ENCODE peak calls at places on chromosomes 13 and 19, in eight cellular contexts. One of them, this sample, is unnamed.

GRCh38 chr13:23671367-23671766 is 101.2 kb downstream of the TNFRSF19 start:
- DNase-seq in uterus: no peak
- DNase-seq in breast epithelium: no peak
- DNase-seq in suprapubic skin: no peak
- DNase-seq in A549: no peak
- DNase-seq in right lobe of liver: no peak
- DNase-seq in Peyer's patch: no peak
- DNase-seq in transverse colon: no peak
- DNase-seq in this sample: no peak

GRCh38 chr13:111876506-111876905 is 190.4 kb upstream of the SOX1 start:
- DNase-seq in uterus: no peak
- DNase-seq in breast epithelium: no peak
- DNase-seq in suprapubic skin: no peak
- DNase-seq in A549: no peak
- DNase-seq in right lobe of liver: no peak
- DNase-seq in Peyer's patch: no peak
- DNase-seq in transverse colon: no peak
- DNase-seq in this sample: no peak

GRCh38 chr19:19820774-19821315 is 705 bp downstream of the ZNF506 start:
- DNase-seq in uterus: no peak
- DNase-seq in breast epithelium: no peak
- DNase-seq in suprapubic skin: no peak
- DNase-seq in A549: no peak
- DNase-seq in right lobe of liver: no peak
- DNase-seq in Peyer's patch: no peak
- DNase-seq in transverse colon: no peak
- DNase-seq in this sample: no peak

GRCh38 chr19:35549174-35549788 is 3.9 kb downstream of the TMEM147 start:
- DNase-seq in uterus: peak; percentile 35
- DNase-seq in breast epithelium: no peak
- DNase-seq in suprapubic skin: no peak
- DNase-seq in A549: peak; percentile 96
- DNase-seq in right lobe of liver: no peak
- DNase-seq in Peyer's patch: peak; percentile 78
- DNase-seq in transverse colon: peak; percentile 56
- DNase-seq in this sample: no peak

GRCh38 chr19:14410054-14410774 is 8.9 kb downstream of the DDX39A start:
- DNase-seq in uterus: no peak
- DNase-seq in breast epithelium: no peak
- DNase-seq in suprapubic skin: no peak
- DNase-seq in A549: no peak
- DNase-seq in right lobe of liver: no peak
- DNase-seq in Peyer's patch: peak; percentile 74
- DNase-seq in transverse colon: no peak
- DNase-seq in this sample: no peak

GRCh38 chr13:22210134-22210930 is 539.5 kb downstream of the FGF9 start:
- DNase-seq in uterus: no peak
- DNase-seq in breast epithelium: no peak
- DNase-seq in suprapubic skin: no peak
- DNase-seq in A549: no peak
- DNase-seq in right lobe of liver: no peak
- DNase-seq in Peyer's patch: no peak
- DNase-seq in transverse colon: no peak
- DNase-seq in this sample: no peak

GRCh38 chr19:49807174-49807830 is 5.8 kb downstream of the FUZ start:
- DNase-seq in uterus: no peak
- DNase-seq in breast epithelium: no peak
- DNase-seq in suprapubic skin: no peak
- DNase-seq in A549: no peak
- DNase-seq in right lobe of liver: no peak
- DNase-seq in Peyer's patch: peak; percentile 61
- DNase-seq in transverse colon: no peak
- DNase-seq in this sample: no peak

GRCh38 chr19:43316591-43317319 is 36.7 kb upstream of the CD177 start:
- DNase-seq in uterus: no peak
- DNase-seq in breast epithelium: no peak
- DNase-seq in suprapubic skin: no peak
- DNase-seq in A549: peak; percentile 32
- DNase-seq in right lobe of liver: no peak
- DNase-seq in Peyer's patch: no peak
- DNase-seq in transverse colon: peak; percentile 26
- DNase-seq in this sample: no peak

GRCh38 chr13:39189778-39190177 is 151.5 kb downstream of the NHLRC3 start:
- DNase-seq in uterus: no peak
- DNase-seq in breast epithelium: no peak
- DNase-seq in suprapubic skin: no peak
- DNase-seq in A549: no peak
- DNase-seq in right lobe of liver: no peak
- DNase-seq in Peyer's patch: no peak
- DNase-seq in transverse colon: no peak
- DNase-seq in this sample: no peak

GRCh38 chr19:48669903-48670668 is 2.7 kb downstream of the NTN5 start:
- DNase-seq in uterus: no peak
- DNase-seq in breast epithelium: no peak
- DNase-seq in suprapubic skin: no peak
- DNase-seq in A549: no peak
- DNase-seq in right lobe of liver: no peak
- DNase-seq in Peyer's patch: no peak
- DNase-seq in transverse colon: no peak
- DNase-seq in this sample: no peak

GRCh38 chr13:48505597-48506091 is 27.2 kb downstream of the RCBTB2 start:
- DNase-seq in uterus: no peak
- DNase-seq in breast epithelium: no peak
- DNase-seq in suprapubic skin: no peak
- DNase-seq in A549: no peak
- DNase-seq in right lobe of liver: no peak
- DNase-seq in Peyer's patch: peak; percentile 80
- DNase-seq in transverse colon: peak; percentile 41
- DNase-seq in this sample: no peak

GRCh38 chr19:51971624-51972023 is 15.0 kb downstream of the ZNF350 start:
- DNase-seq in uterus: no peak
- DNase-seq in breast epithelium: no peak
- DNase-seq in suprapubic skin: no peak
- DNase-seq in A549: no peak
- DNase-seq in right lobe of liver: no peak
- DNase-seq in Peyer's patch: no peak
- DNase-seq in transverse colon: no peak
- DNase-seq in this sample: no peak

GRCh38 chr19:28710278-28710677 is 502.7 kb downstream of the UQCRFS1 start:
- DNase-seq in uterus: no peak
- DNase-seq in breast epithelium: no peak
- DNase-seq in suprapubic skin: no peak
- DNase-seq in A549: peak; percentile 30
- DNase-seq in right lobe of liver: no peak
- DNase-seq in Peyer's patch: no peak
- DNase-seq in transverse colon: no peak
- DNase-seq in this sample: peak; percentile 28

GRCh38 chr19:8473652-8474476 is 28.6 kb downstream of the PRAM1 start:
- DNase-seq in uterus: no peak
- DNase-seq in breast epithelium: no peak
- DNase-seq in suprapubic skin: no peak
- DNase-seq in A549: no peak
- DNase-seq in right lobe of liver: no peak
- DNase-seq in Peyer's patch: peak; percentile 46
- DNase-seq in transverse colon: no peak
- DNase-seq in this sample: no peak

GRCh38 chr19:18102916-18103542 is 5.5 kb downstream of the MAST3 start:
- DNase-seq in uterus: no peak
- DNase-seq in breast epithelium: no peak
- DNase-seq in suprapubic skin: no peak
- DNase-seq in A549: no peak
- DNase-seq in right lobe of liver: no peak
- DNase-seq in Peyer's patch: no peak
- DNase-seq in transverse colon: no peak
- DNase-seq in this sample: no peak

GRCh38 chr13:40059540-40060232 is 404.2 kb downstream of the COG6 start:
- DNase-seq in uterus: no peak
- DNase-seq in breast epithelium: no peak
- DNase-seq in suprapubic skin: no peak
- DNase-seq in A549: no peak
- DNase-seq in right lobe of liver: no peak
- DNase-seq in Peyer's patch: no peak
- DNase-seq in transverse colon: no peak
- DNase-seq in this sample: no peak

GRCh38 chr13:37617162-37617561 is 18.6 kb upstream of the POSTN start:
- DNase-seq in uterus: no peak
- DNase-seq in breast epithelium: no peak
- DNase-seq in suprapubic skin: no peak
- DNase-seq in A549: no peak
- DNase-seq in right lobe of liver: no peak
- DNase-seq in Peyer's patch: no peak
- DNase-seq in transverse colon: no peak
- DNase-seq in this sample: no peak

GRCh38 chr19:8251025-8251472 is 41.9 kb downstream of the CERS4 start:
- DNase-seq in uterus: peak; percentile 73
- DNase-seq in breast epithelium: peak; percentile 81
- DNase-seq in suprapubic skin: peak; percentile 81
- DNase-seq in A549: no peak
- DNase-seq in right lobe of liver: peak; percentile 96
- DNase-seq in Peyer's patch: no peak
- DNase-seq in transverse colon: peak; percentile 44
- DNase-seq in this sample: peak; percentile 63

GRCh38 chr19:50178320-50178719 is 15.2 kb upstream of the IZUMO2 start:
- DNase-seq in uterus: no peak
- DNase-seq in breast epithelium: no peak
- DNase-seq in suprapubic skin: no peak
- DNase-seq in A549: no peak
- DNase-seq in right lobe of liver: no peak
- DNase-seq in Peyer's patch: no peak
- DNase-seq in transverse colon: peak; percentile 37
- DNase-seq in this sample: no peak

DNA sequence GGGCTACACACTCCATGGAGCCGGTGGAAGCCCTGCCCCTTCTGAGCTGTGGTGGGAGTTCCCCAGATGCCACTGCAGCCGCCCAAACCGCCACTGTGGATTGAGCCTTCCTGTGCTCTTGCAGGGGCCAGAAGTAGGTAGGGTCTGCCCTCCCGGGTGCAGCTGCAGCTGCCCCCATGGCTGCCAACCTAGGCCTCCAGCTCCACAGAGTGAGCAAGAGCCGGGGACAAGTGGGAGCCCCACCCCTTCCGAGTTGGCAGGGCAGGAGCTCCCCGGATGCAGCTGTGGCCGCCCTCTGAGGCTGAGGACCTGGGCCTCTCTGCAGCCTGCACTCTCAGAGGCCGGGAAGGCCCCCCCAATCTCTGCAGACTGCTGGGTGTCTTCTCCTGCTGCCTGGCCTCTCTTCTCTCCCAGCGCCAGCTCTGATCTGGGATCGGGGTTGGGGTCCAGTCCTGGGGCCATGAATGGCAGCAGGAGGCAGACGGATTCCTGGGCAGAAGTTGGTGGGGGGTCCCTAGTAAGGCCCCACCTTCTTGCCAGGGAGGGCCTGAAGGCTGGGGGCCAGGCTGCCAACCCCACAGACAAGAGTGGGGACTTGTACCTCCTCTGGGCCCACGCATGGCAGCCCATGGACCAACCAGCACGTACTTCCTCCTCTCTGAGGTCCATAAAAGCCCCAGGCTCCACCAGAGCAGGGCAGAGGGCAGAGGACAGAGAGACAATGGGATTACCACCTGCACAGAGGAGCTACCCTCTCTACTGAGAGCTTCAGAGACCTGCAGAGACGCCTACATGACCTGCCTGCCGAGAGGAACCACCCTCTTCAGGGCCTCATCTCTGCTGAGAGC is 28.9 kb downstream of the AP2S1 start:
- DNase-seq in uterus: no peak
- DNase-seq in breast epithelium: no peak
- DNase-seq in suprapubic skin: no peak
- DNase-seq in A549: no peak
- DNase-seq in right lobe of liver: no peak
- DNase-seq in Peyer's patch: peak; percentile 86
- DNase-seq in transverse colon: peak; percentile 67
- DNase-seq in this sample: no peak
- TF ChIP-seq POLR2A in uterus: no peak
- TF ChIP-seq POLR2A in breast epithelium: no peak
- TF ChIP-seq POLR2A in suprapubic skin: no peak
- TF ChIP-seq POLR2A in A549: no peak
- TF ChIP-seq POLR2A in right lobe of liver: no peak
- TF ChIP-seq POLR2A in Peyer's patch: no peak
- TF ChIP-seq POLR2A in transverse colon: no peak
- TF ChIP-seq POLR2A in this sample: no peak

DNA sequence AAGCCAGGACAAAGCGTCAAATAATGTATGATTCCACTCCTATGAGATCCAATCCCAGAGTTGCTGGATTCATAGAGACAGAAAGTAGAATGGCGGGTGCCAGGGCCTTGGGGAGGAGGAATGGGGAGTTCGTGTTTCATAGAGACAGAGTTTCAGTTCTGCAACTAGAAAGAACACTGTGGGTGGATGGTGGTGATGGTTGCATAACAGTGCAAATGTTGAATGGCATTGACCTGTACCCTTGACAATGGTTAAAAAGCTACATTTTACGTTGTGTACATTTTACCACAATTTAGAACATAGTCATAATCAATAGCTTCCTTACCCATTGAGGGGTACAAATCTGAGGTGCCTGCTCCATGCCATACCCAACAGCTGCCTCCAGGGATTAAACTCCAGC is 33.4 kb downstream of the MBD3L2B start:
- DNase-seq in uterus: no peak
- DNase-seq in breast epithelium: no peak
- DNase-seq in suprapubic skin: no peak
- DNase-seq in A549: no peak
- DNase-seq in right lobe of liver: no peak
- DNase-seq in Peyer's patch: no peak
- DNase-seq in transverse colon: no peak
- DNase-seq in this sample: no peak
- H3K9me3 ChIP-seq in uterus: no peaks in the 10 kb centered on the region
- H3K9me3 ChIP-seq in breast epithelium: peaks cover 20% of the 10 kb centered on the region
- H3K9me3 ChIP-seq in suprapubic skin: peaks cover 10% of the 10 kb centered on the region
- H3K9me3 ChIP-seq in A549: peaks cover 3% of the 10 kb centered on the region
- H3K9me3 ChIP-seq in right lobe of liver: no peaks in the 10 kb centered on the region
- H3K9me3 ChIP-seq in Peyer's patch: no peaks in the 10 kb centered on the region
- H3K9me3 ChIP-seq in transverse colon: peaks cover 3% of the 10 kb centered on the region
- H3K9me3 ChIP-seq in this sample: peaks cover 39% of the 10 kb centered on the region

DNA sequence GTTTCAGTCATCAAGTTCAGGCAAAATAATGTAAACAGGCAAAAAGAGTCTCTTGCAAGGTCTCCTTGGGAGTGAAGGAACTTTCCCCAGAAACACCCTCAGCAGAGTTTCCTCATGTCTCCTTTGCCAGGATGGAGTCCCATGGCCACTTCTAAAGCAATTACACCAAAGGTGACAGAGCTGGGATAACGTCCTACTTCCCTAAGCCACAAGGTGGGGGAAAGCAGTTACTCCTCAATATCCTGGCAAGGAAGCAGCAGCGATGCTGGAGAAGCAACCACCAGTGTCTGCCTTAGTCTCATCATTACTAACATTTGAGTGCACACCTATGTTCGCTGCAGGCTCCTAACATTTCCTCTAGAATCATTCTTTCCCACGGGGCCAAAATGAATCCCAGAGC is 88.6 kb downstream of the UBL3 start:
- DNase-seq in uterus: no peak
- DNase-seq in breast epithelium: no peak
- DNase-seq in suprapubic skin: no peak
- DNase-seq in A549: no peak
- DNase-seq in right lobe of liver: no peak
- DNase-seq in Peyer's patch: no peak
- DNase-seq in transverse colon: no peak
- DNase-seq in this sample: no peak
- TF ChIP-seq CTCF in uterus: no peak
- TF ChIP-seq CTCF in breast epithelium: no peak
- TF ChIP-seq CTCF in suprapubic skin: no peak
- TF ChIP-seq CTCF in A549: no peak
- TF ChIP-seq CTCF in right lobe of liver: no peak
- TF ChIP-seq CTCF in Peyer's patch: no peak
- TF ChIP-seq CTCF in transverse colon: no peak
- TF ChIP-seq CTCF in this sample: no peak

GRCh38 chr19:13260883-13261653 is 110.9 kb downstream of the IER2 start:
- DNase-seq in uterus: no peak
- DNase-seq in breast epithelium: no peak
- DNase-seq in suprapubic skin: no peak
- DNase-seq in A549: peak; percentile 58
- DNase-seq in right lobe of liver: no peak
- DNase-seq in Peyer's patch: peak; percentile 72
- DNase-seq in transverse colon: no peak
- DNase-seq in this sample: peak; percentile 8
- TF ChIP-seq POLR2A in uterus: no peak
- TF ChIP-seq POLR2A in breast epithelium: no peak
- TF ChIP-seq POLR2A in suprapubic skin: no peak
- TF ChIP-seq POLR2A in A549: no peak
- TF ChIP-seq POLR2A in right lobe of liver: no peak
- TF ChIP-seq POLR2A in Peyer's patch: no peak
- TF ChIP-seq POLR2A in transverse colon: no peak
- TF ChIP-seq POLR2A in this sample: no peak

This sample was measured in tibial nerve.